ENCODE peak calls at places on chromosome 17, in eight cellular contexts. U is A549, I is endothelial cell of umbilical vein, T is H1, A is HCT116, E is K562, Q is GM12878, D is HepG2. L is an unnamed sample.

GRCh38 chr17:45175759-45176140 is 14.1 kb downstream of the HEXIM2 start:
- DNase-seq in U (no peak), I (no peak), T (no peak), A (no peak), E (peak; percentile 4), Q (no peak), D (no peak), L (no peak)

GRCh38 chr17:28540231-28540630 is 12.2 kb downstream of the UNC119 start:
- DNase-seq in U (no peak), I (no peak), T (no peak), A (no peak), E (no peak), Q (no peak), D (no peak), L (no peak)

GRCh38 chr17:1959871-1960569 is 65.1 kb downstream of the RTN4RL1 start:
- DNase-seq in U (no peak), I (no peak), T (no peak), A (no peak), E (no peak), Q (no peak), D (no peak), L (no peak)

GRCh38 chr17:21029032-21029431 is 13.8 kb downstream of the USP22 start:
- DNase-seq in U (no peak), I (no peak), T (no peak), A (no peak), E (no peak), Q (no peak), D (no peak), L (peak; percentile 42)

GRCh38 chr17:39920218-39921210 is 2.1 kb upstream of the GSDMB start:
- DNase-seq in U (no peak), I (no peak), T (no peak), A (no peak), E (no peak), Q (no peak), D (no peak), L (peak; percentile 39)

GRCh38 chr17:12709063-12709462 is 43.4 kb downstream of the MYOCD start:
- DNase-seq in U (no peak), I (no peak), T (no peak), A (no peak), E (no peak), Q (no peak), D (no peak), L (no peak)

GRCh38 chr17:1488826-1489275 is 3.6 kb downstream of the MYO1C start:
- DNase-seq in U (no peak), I (no peak), T (no peak), A (no peak), E (no peak), Q (no peak), D (no peak), L (no peak)

GRCh38 chr17:21286066-21286770 is 1.7 kb downstream of the MAP2K3 start:
- DNase-seq in U (peak; percentile 95), I (peak; percentile 94), T (no peak), A (peak; percentile 81), E (no peak), Q (no peak), D (peak; percentile 96), L (peak; percentile 96)

GRCh38 chr17:42639484-42640474 is 19.3 kb upstream of the TUBG2 start:
- DNase-seq in U (no peak), I (no peak), T (no peak), A (no peak), E (no peak), Q (no peak), D (no peak), L (peak; percentile 26)

GRCh38 chr17:19787733-19788357 is 39.7 kb upstream of the ALDH3A1 start:
- DNase-seq in U (no peak), I (no peak), T (no peak), A (no peak), E (no peak), Q (no peak), D (no peak), L (peak; percentile 20)

GRCh38 chr17:61205406-61205805 is 194.2 kb upstream of the TBX2 start:
- DNase-seq in U (no peak), I (no peak), T (no peak), A (no peak), E (no peak), Q (no peak), D (no peak), L (no peak)

GRCh38 chr17:40827746-40828453 is 5.5 kb upstream of the KRT10 start:
- DNase-seq in U (no peak), I (no peak), T (no peak), A (peak; percentile 80), E (peak; percentile 80), Q (no peak), D (no peak), L (no peak)

GRCh38 chr17:16304832-16305231 is 48.4 kb downstream of the CENPV start:
- DNase-seq in U (no peak), I (peak; percentile 40), T (no peak), A (no peak), E (no peak), Q (no peak), D (peak; percentile 63), L (peak; percentile 65)

GRCh38 chr17:58728831-58729230 is 26.8 kb upstream of the PPM1E start:
- DNase-seq in U (no peak), I (no peak), T (no peak), A (no peak), E (no peak), Q (no peak), D (no peak), L (no peak)

GRCh38 chr17:55409030-55409800 is 12.4 kb downstream of the MMD start:
- DNase-seq in U (no peak), I (no peak), T (no peak), A (no peak), E (no peak), Q (no peak), D (no peak), L (no peak)

GRCh38 chr17:33725675-33726271 is 432.7 kb upstream of the ASIC2 start:
- DNase-seq in U (peak; percentile 49), I (peak; percentile 24), T (peak; percentile 88), A (no peak), E (peak; percentile 68), Q (no peak), D (peak; percentile 24), L (peak; percentile 41)

GRCh38 chr17:83057793-83058477 is 21.5 kb upstream of the METRNL start:
- DNase-seq in U (no peak), I (no peak), T (no peak), A (no peak), E (no peak), Q (no peak), D (no peak), L (no peak)

GRCh38 chr17:77619851-77620250 is 338.7 kb upstream of the TNRC6C start:
- DNase-seq in U (no peak), I (no peak), T (no peak), A (no peak), E (no peak), Q (no peak), D (no peak), L (no peak)
- TF ChIP-seq MAX in U (peak; percentile 13), I (no peak), T (no peak), A (no peak), E (no peak), Q (no peak), D (no peak), L (no peak)

DNA sequence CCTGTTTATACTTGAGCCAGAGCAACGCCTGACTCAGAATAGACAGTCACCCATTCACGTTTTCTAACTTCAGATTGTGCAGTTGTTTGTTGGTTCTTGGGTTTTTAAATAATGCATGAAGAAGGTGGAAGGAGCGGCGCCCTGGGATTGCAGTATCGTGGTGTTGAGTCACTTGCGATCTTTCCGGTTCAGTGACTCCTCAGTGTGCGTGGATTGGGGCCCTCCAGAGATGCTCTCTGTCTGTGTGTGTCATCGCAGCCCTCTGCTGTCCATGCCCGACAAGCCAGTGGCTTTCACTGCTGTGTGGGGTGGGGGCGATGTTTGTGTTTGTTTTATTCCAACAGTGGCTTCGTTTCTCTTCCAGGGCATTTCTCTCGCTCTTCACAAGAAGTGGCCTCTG is 134.0 kb downstream of the RPTOR start:
- DNase-seq in U (no peak), I (no peak), T (no peak), A (no peak), E (no peak), Q (no peak), D (no peak), L (peak; percentile 46)
- TF ChIP-seq CTCF in U (no peak), I (no peak), T (no peak), A (no peak), E (peak; percentile 15), Q (no peak), D (no peak), L (no peak)

GRCh38 chr17:18182978-18183333 is 672 bp upstream of the ALKBH5 start:
- DNase-seq in U (peak; percentile 87), I (no peak), T (peak; percentile 81), A (no peak), E (peak; percentile 64), Q (no peak), D (no peak), L (peak; percentile 90)

GRCh38 chr17:18185391-18185790 is 1.8 kb downstream of the ALKBH5 start:
- DNase-seq in U (no peak), I (peak; percentile 33), T (no peak), A (no peak), E (no peak), Q (no peak), D (no peak), L (peak; percentile 34)

GRCh38 chr17:18182190-18182977 is 1.2 kb upstream of the ALKBH5 start:
- DNase-seq in U (no peak), I (peak; percentile 16), T (peak; percentile 52), A (no peak), E (no peak), Q (no peak), D (no peak), L (peak; percentile 61)

GRCh38 chr17:18184143-18185007 is 747 bp downstream of the ALKBH5 start:
- DNase-seq in U (no peak), I (peak; percentile 46), T (peak; percentile 65), A (no peak), E (peak; percentile 61), Q (no peak), D (no peak), L (peak; percentile 75)

GRCh38 chr17:18183334-18184142 is at the start of gene ALKBH5:
- DNase-seq in U (peak; percentile 100), I (peak; percentile 99), T (peak; percentile 94), A (peak; percentile 99), E (peak; percentile 95), Q (peak; percentile 97), D (peak; percentile 99), L (peak; percentile 100)
- TF ChIP-seq POLR2A in U (peak; percentile 72), I (peak; percentile 23), T (no peak), A (no peak), E (peak; percentile 63), Q (peak; percentile 77), D (peak; percentile 78), L (no peak)

GRCh38 chr17:50871369-50871768 is 5.2 kb upstream of the TOB1 start:
- DNase-seq in U (no peak), I (no peak), T (no peak), A (no peak), E (no peak), Q (no peak), D (no peak), L (peak; percentile 41)
- TF ChIP-seq MAX in U (no peak), I (no peak), T (no peak), A (no peak), E (no peak), Q (no peak), D (no peak), L (no peak)

GRCh38 chr17:76540381-76541300 is 797 bp downstream of the PRCD start:
- DNase-seq in U (peak; percentile 100), I (peak; percentile 95), T (peak; percentile 88), A (peak; percentile 93), E (peak; percentile 98), Q (no peak), D (peak; percentile 73), L (peak; percentile 88)
- TF ChIP-seq CTCF in U (no peak), I (peak; percentile 27), T (no peak), A (peak; percentile 29), E (peak; percentile 9), Q (no peak), D (no peak), L (no peak)

GRCh38 chr17:43873815-43874214 is 26.8 kb downstream of the CD300LG start:
- DNase-seq in U (no peak), I (no peak), T (no peak), A (no peak), E (no peak), Q (no peak), D (no peak), L (no peak)
- TF ChIP-seq POLR2A in U (no peak), I (no peak), T (no peak), A (no peak), E (no peak), Q (no peak), D (no peak), L (no peak)